ENCODE peak calls at places on chromosome 18, in five cellular contexts. J is mucosa of descending colon, N is IMR-90, B is B cell, Y is transverse colon. W is an unnamed sample.

GRCh38 chr18:44783371-44783770 is 102.7 kb downstream of the SETBP1 start:
- DNase-seq in J (no peak), N (no peak), B (no peak), Y (no peak), W (no peak)

GRCh38 chr18:21069468-21069867 is 42.1 kb downstream of the ROCK1 start:
- DNase-seq in J (no peak), N (no peak), B (no peak), Y (no peak), W (no peak)

GRCh38 chr18:53817976-53818950 is 406.2 kb downstream of the MBD2 start:
- DNase-seq in J (no peak), N (no peak), B (no peak), Y (no peak), W (no peak)

GRCh38 chr18:25832008-25832604 is 258.3 kb downstream of the SS18 start:
- DNase-seq in J (no peak), N (peak), B (peak), Y (peak), W (peak)

GRCh38 chr18:23833714-23834113 is 144.5 kb downstream of the LAMA3 start:
- DNase-seq in J (no peak), N (no peak), B (no peak), Y (no peak), W (no peak)

GRCh38 chr18:54812885-54813284 is 15.4 kb upstream of the RAB27B start:
- DNase-seq in J (no peak), N (no peak), B (no peak), Y (no peak), W (no peak)

GRCh38 chr18:57429607-57430165 is 5.5 kb upstream of the ONECUT2 start:
- DNase-seq in J (no peak), N (no peak), B (peak), Y (no peak), W (no peak)

GRCh38 chr18:6022840-6023239 is 127.5 kb upstream of the TMEM200C start:
- DNase-seq in J (no peak), N (peak), B (no peak), Y (no peak), W (no peak)

GRCh38 chr18:10059610-10060468 is 146.0 kb downstream of the VAPA start:
- DNase-seq in J (no peak), N (peak), B (no peak), Y (no peak), W (no peak)

GRCh38 chr18:26549486-26550435 is 1.4 kb upstream of the KCTD1 start:
- DNase-seq in J (peak), N (peak), B (peak), Y (peak), W (peak)

GRCh38 chr18:8998481-8999217 is 103.8 kb upstream of the NDUFV2 start:
- DNase-seq in J (no peak), N (peak), B (no peak), Y (no peak), W (no peak)

GRCh38 chr18:74493689-74494088 is 2.5 kb upstream of the CNDP2 start:
- DNase-seq in J (no peak), N (peak), B (peak), Y (peak), W (no peak)

GRCh38 chr18:47184419-47185050 is 8.4 kb upstream of the IER3IP1 start:
- DNase-seq in J (no peak), N (peak), B (peak), Y (no peak), W (no peak)

GRCh38 chr18:55219059-55219458 is 259.8 kb upstream of the CCDC68 start:
- DNase-seq in J (no peak), N (no peak), B (no peak), Y (no peak), W (no peak)

GRCh38 chr18:37812961-37813360 is 247.4 kb upstream of the CELF4 start:
- DNase-seq in J (no peak), N (no peak), B (no peak), Y (no peak), W (no peak)

GRCh38 chr18:13889661-13890060 is 25.7 kb downstream of the MC2R start:
- DNase-seq in J (no peak), N (no peak), B (no peak), Y (no peak), W (no peak)

GRCh38 chr18:10249270-10249669 is 205.2 kb upstream of the APCDD1 start:
- DNase-seq in J (no peak), N (no peak), B (no peak), Y (no peak), W (no peak)

DNA sequence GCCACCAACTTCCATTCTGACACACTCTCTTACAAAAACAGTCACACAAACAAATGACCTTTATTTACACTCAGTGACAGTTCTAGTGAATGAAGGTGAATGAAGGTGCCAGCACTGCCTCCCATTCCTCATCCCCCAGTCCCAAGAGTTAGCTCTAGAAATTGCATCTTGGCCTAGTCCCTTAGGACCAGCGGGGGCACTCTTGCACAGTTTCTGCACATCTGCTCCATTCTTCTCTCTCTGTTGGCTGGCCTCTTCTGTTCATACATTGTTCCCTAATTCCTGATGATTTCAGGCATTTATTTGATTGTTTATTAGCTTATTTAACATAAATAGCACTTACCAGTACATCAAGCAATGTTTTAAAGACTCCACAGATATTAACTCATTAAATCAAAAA is 30.9 kb downstream of the GAREM1 start:
- DNase-seq in J (no peak), N (no peak), B (no peak), Y (no peak), W (no peak)
- TF ChIP-seq CTCF in J (no peak), N (peak), B (no peak), Y (no peak), W (peak)

DNA sequence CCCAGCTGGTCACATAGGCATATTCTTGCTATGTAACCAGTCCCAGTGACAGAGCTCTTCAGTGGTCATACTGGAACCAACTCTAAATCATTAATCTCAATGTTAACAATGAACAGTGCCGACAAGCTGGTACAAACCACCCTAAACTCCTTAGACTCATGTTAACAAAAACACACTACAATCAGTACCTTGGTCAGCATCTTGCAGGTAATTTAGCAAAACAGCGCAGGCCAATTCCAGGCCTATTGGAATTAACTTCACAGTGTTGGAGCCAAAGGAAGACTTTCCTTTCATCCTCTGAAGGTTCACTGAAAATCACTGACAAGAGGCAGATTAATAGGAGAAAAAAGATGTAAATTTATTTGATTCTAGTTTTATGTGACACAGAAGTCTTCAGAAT is 396.4 kb downstream of the PIK3C3 start:
- DNase-seq in J (no peak), N (no peak), B (no peak), Y (no peak), W (no peak)
- TF ChIP-seq CTCF in J (no peak), N (no peak), B (no peak), Y (no peak), W (no peak)

DNA sequence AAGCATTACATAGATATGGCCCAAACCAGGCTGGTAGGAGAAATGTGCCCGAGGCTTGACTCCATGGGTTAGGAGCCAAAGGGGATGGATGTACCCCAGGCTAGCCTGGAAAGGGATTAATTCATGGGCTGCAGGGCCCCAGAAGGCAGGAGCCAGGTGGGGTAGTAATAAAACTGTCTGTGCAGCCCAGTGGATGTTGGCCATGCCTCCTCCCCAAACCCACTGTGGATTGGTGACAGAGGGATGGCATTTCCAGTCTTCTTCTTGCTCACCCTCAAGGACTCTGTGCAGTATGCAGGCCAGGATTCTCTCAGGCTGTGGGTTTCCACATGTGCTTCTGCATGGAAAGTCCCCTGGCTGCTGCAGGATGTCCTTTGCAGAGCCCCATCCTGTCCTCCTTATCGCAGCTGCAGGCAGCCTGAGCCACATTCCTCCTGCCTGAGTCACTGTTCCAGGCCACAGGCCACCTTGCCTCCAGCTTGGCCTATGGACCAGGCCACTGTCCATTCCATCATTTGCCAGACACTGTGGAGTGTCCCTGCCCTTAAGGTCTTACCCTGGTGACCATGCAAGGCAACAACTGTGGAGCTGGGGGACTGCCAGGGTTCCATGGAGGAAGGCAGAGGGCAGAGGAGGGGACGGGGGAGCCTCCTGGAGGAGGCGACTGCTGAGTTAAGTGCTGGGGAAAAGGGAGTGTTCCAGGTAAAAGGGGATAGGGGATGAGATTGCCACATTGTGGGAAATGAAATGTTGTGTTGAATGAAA is 38.9 kb downstream of the INO80C start:
- DNase-seq in J (peak), N (peak), B (no peak), Y (peak), W (no peak)
- TF ChIP-seq CTCF in J (no peak), N (no peak), B (no peak), Y (no peak), W (no peak)

GRCh38 chr18:52340466-52341378 is 725 bp downstream of the DCC start:
- DNase-seq in J (no peak), N (no peak), B (no peak), Y (no peak), W (no peak)

GRCh38 chr18:52339891-52340371 is at the start of gene DCC:
- DNase-seq in J (no peak), N (peak), B (no peak), Y (peak), W (peak)

GRCh38 chr18:52343731-52344340 is 3.8 kb downstream of the DCC start:
- DNase-seq in J (no peak), N (no peak), B (no peak), Y (no peak), W (no peak)

GRCh38 chr18:52343138-52343537 is 3.1 kb downstream of the DCC start:
- DNase-seq in J (no peak), N (peak), B (no peak), Y (no peak), W (no peak)

GRCh38 chr18:52341617-52342381 is 1.8 kb downstream of the DCC start:
- DNase-seq in J (peak), N (no peak), B (no peak), Y (no peak), W (peak)
- TF ChIP-seq CTCF in J (no peak), N (no peak), B (no peak), Y (no peak), W (no peak)

GRCh38 chr18:3481696-3482210 is 31.8 kb downstream of the TGIF1 start:
- DNase-seq in J (no peak), N (peak), B (no peak), Y (peak), W (no peak)
- TF ChIP-seq CTCF in J (peak), N (peak), B (peak), Y (peak), W (peak)

GRCh38 chr18:63506336-63506646 is 29.5 kb downstream of the SERPINB5 start:
- DNase-seq in J (no peak), N (no peak), B (no peak), Y (no peak), W (no peak)
- TF ChIP-seq CTCF in J (no peak), N (no peak), B (peak), Y (no peak), W (no peak)

GRCh38 chr18:32261003-32261402 is 71.2 kb downstream of the MEP1B start:
- DNase-seq in J (no peak), N (no peak), B (no peak), Y (no peak), W (no peak)
- TF ChIP-seq CTCF in J (no peak), N (no peak), B (no peak), Y (no peak), W (no peak)